ENCODE peak calls at places on chromosomes 4 and X, in ten cellular contexts. R is foreskin fibroblast; W is psoas muscle; X is mammary epithelial cell; L is AG10803; H is GM13977; Q is NB4; S is neural progenitor cell; J is CD4-positive, alpha-beta T cell; F is tibial artery. Z is an unnamed sample.

GRCh38 chr4:150874386-150875226 is 140.5 kb downstream of the LRBA start:
- DNase-seq in R (no peak), W (no peak), X (peak), L (no peak), H (no peak), Q (no peak), S (no peak), J (no peak), F (no peak), Z (no peak)

GRCh38 chrX:150712619-150713018 is 19.4 kb downstream of the MTMR1 start:
- DNase-seq in R (no peak), W (no peak), X (no peak), L (no peak), H (no peak), Q (no peak), S (no peak), J (no peak), F (no peak), Z (no peak)

GRCh38 chr4:55033296-55033695 is 92.1 kb downstream of the KDR start:
- DNase-seq in R (no peak), W (no peak), X (no peak), L (no peak), H (no peak), Q (no peak), S (no peak), J (no peak), F (no peak), Z (no peak)

GRCh38 chr4:147693202-147693601 is 9.2 kb upstream of the PRMT9 start:
- DNase-seq in R (no peak), W (no peak), X (no peak), L (no peak), H (no peak), Q (no peak), S (no peak), J (no peak), F (no peak), Z (no peak)

GRCh38 chrX:129790808-129791207 is 11.1 kb downstream of the SASH3 start:
- DNase-seq in R (no peak), W (no peak), X (no peak), L (no peak), H (no peak), Q (no peak), S (no peak), J (no peak), F (no peak), Z (no peak)

GRCh38 chr4:25437951-25438350 is 60.9 kb downstream of the ANAPC4 start:
- DNase-seq in R (no peak), W (no peak), X (no peak), L (no peak), H (no peak), Q (no peak), S (no peak), J (no peak), F (no peak), Z (no peak)

GRCh38 chr4:153773236-153773690 is 13.4 kb upstream of the RNF175 start:
- DNase-seq in R (no peak), W (no peak), X (no peak), L (peak), H (no peak), Q (peak), S (peak), J (no peak), F (no peak), Z (no peak)

GRCh38 chrX:39945709-39946108 is 152.0 kb downstream of the BCOR start:
- DNase-seq in R (no peak), W (no peak), X (no peak), L (no peak), H (no peak), Q (no peak), S (no peak), J (no peak), F (no peak), Z (no peak)

GRCh38 chr4:52983563-52984303 is 121.6 kb downstream of the RASL11B start:
- DNase-seq in R (no peak), W (no peak), X (peak), L (peak), H (peak), Q (peak), S (peak), J (no peak), F (no peak), Z (no peak)

GRCh38 chrX:40933132-40934078 is 151.8 kb upstream of the USP9X start:
- DNase-seq in R (peak), W (no peak), X (no peak), L (peak), H (peak), Q (peak), S (peak), J (no peak), F (no peak), Z (no peak)

GRCh38 chrX:103356023-103356798 is at the start of gene TCEAL9:
- DNase-seq in R (peak), W (peak), X (peak), L (peak), H (no peak), Q (no peak), S (peak), J (no peak), F (peak), Z (no peak)

GRCh38 chrX:10140264-10140663 is 16.5 kb upstream of the CLCN4 start:
- DNase-seq in R (no peak), W (no peak), X (no peak), L (no peak), H (no peak), Q (no peak), S (no peak), J (no peak), F (no peak), Z (no peak)

GRCh38 chr4:67344594-67345380 is 200.5 kb downstream of the CENPC start:
- DNase-seq in R (no peak), W (no peak), X (no peak), L (no peak), H (no peak), Q (no peak), S (no peak), J (no peak), F (no peak), Z (no peak)

GRCh38 chr4:64727960-64728359 is 318.7 kb upstream of the TECRL start:
- DNase-seq in R (no peak), W (no peak), X (no peak), L (no peak), H (no peak), Q (no peak), S (no peak), J (no peak), F (no peak), Z (no peak)

GRCh38 chrX:20059467-20060128 is 57.1 kb downstream of the MAP7D2 start:
- DNase-seq in R (no peak), W (no peak), X (no peak), L (no peak), H (no peak), Q (no peak), S (no peak), J (no peak), F (no peak), Z (no peak)

GRCh38 chr4:5399790-5400421 is 308.5 kb downstream of the EVC2 start:
- DNase-seq in R (no peak), W (no peak), X (no peak), L (peak), H (no peak), Q (peak), S (peak), J (no peak), F (no peak), Z (no peak)

GRCh38 chr4:83282049-83282535 is 2.5 kb downstream of the COQ2 start:
- DNase-seq in R (peak), W (no peak), X (peak), L (peak), H (peak), Q (peak), S (peak), J (peak), F (no peak), Z (no peak)
- TF ChIP-seq CTCF in R (peak), W (peak), X (peak), L (peak), H (peak), Q (peak), S (peak), J (peak), F (peak), Z (peak)

DNA sequence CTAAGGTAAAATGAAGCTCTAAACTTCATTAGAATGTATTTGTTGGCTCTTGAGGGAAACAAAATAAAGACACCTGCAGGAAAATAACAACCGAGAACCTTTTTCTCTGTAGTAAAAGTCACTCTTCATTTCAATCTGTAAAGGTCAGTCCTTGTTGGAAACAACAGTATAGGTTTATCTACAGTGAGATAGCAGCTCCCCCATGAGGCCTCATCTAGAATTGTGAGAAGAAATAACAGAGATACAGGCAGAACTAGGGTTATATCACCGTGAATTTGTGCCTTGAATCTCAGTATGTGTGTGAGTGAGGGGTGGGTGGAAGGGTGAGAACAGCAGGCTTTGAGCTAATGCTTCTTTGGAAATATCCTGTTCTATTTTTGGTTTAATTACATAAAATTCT is 107.8 kb upstream of the FMR1 start:
- DNase-seq in R (no peak), W (no peak), X (no peak), L (peak), H (peak), Q (peak), S (peak), J (no peak), F (no peak), Z (no peak)
- TF ChIP-seq CTCF in R (no peak), W (no peak), X (no peak), L (peak), H (peak), Q (peak), S (peak), J (no peak), F (no peak), Z (no peak)

DNA sequence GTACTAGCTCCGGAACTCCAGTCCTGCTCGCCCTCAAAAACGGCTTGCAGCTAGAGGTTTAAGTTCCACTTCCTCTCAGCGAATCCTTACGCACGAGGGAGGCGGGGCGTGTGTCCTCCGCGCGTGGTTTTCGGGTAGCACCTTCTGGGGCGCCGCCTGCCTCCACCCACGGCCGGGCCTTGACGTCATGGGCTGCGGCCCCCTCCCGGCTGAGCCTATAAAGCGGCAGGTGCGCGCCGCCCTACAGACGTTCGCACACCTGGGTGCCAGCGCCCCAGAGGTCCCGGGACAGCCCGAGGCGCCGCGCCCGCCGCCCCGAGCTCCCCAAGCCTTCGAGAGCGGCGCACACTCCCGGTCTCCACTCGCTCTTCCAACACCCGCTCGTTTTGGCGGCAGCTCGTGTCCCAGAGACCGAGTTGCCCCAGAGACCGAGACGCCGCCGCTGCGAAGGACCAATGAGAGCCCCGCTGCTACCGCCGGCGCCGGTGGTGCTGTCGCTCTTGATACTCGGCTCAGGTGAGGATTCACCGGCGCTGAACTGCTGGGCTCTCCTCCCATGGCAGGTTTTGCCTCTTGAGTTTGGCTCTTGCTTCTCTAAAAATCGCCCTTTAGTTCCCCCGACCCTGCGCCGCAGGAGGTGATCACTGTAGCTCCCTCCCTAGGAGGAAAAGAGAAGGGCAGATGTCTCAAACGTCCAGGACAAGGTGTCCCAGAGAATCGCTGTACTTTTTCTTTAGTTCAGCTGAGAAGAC is at the start of gene AREG:
- DNase-seq in R (peak), W (peak), X (peak), L (peak), H (peak), Q (peak), S (peak), J (peak), F (peak), Z (peak)
- TF ChIP-seq CTCF in R (peak), W (peak), X (peak), L (peak), H (peak), Q (no peak), S (peak), J (peak), F (peak), Z (peak)

DNA sequence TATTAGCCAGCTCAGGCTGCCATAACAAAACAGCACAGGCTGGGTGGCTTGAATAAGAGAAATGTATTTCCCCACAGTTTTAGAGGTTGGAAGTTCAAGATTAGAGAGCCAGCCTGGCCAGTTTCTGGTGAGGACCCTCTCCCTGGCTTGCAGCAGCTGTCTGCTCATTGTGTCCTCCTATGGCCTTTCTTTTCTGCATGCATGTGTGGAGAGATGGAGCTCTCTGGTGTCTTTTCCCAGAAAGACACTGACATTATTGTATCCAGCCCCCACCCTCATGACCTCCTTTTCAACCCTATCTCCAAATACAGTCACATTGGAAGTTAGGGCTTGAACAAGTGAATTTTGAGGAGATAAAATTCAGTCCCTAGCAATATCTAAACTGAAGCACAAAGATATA is 263.8 kb upstream of the PABPC4L start:
- DNase-seq in R (no peak), W (no peak), X (no peak), L (no peak), H (no peak), Q (no peak), S (peak), J (no peak), F (no peak), Z (no peak)
- TF ChIP-seq CTCF in R (no peak), W (no peak), X (no peak), L (no peak), H (no peak), Q (no peak), S (peak), J (no peak), F (no peak), Z (no peak)

DNA sequence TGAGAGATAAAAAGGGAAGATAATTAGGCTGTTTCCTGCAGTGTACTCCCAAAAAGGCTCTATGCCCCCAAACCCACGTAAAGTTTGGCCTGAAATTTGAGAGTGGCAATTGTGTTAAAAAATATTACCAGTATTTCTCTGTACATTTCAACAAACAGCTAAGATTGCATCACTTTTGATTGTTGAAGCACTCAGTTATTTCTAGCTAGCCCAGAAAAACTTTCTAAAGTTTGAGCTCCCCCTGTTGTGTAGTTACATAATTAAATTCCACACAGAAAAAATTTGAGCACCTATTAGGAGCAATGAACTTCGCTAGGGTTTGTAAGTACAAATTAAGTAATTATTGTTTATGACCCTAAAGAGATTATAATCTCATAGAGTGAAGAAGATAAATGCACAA is 109.4 kb downstream of the DLG3 start:
- DNase-seq in R (peak), W (no peak), X (peak), L (peak), H (no peak), Q (peak), S (no peak), J (no peak), F (no peak), Z (no peak)
- TF ChIP-seq CTCF in R (peak), W (no peak), X (no peak), L (peak), H (peak), Q (no peak), S (peak), J (no peak), F (no peak), Z (no peak)

GRCh38 chrX:108306086-108306485 is 132.1 kb downstream of the COL4A6 start:
- DNase-seq in R (no peak), W (no peak), X (no peak), L (no peak), H (no peak), Q (no peak), S (no peak), J (no peak), F (no peak), Z (no peak)

GRCh38 chrX:108299704-108300103 is 138.5 kb downstream of the COL4A6 start:
- DNase-seq in R (no peak), W (no peak), X (no peak), L (no peak), H (no peak), Q (no peak), S (no peak), J (no peak), F (no peak), Z (no peak)

GRCh38 chrX:108303682-108304081 is 134.5 kb downstream of the COL4A6 start:
- DNase-seq in R (no peak), W (no peak), X (no peak), L (no peak), H (no peak), Q (no peak), S (no peak), J (no peak), F (no peak), Z (no peak)

GRCh38 chrX:108307408-108308085 is 130.7 kb downstream of the COL4A6 start:
- DNase-seq in R (no peak), W (peak), X (no peak), L (no peak), H (no peak), Q (no peak), S (no peak), J (no peak), F (peak), Z (no peak)

DNA sequence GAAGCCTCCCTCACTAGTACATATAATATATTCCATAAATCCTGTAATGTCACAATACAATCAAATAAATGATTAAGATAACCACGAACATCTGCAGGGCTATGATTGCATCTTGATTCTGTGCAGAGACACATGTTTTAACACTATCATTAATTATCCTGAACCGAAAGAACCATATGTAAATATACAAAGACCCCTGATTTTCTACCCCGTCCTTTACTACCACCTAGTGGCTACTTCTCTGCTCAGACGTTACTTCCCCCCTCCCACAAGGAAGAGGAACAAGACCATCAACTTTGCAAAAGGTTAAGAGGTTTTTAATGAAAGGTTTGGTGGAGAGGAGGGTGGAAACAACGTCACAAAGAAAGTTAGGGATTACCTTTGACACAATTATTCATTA is 134.0 kb downstream of the COL4A6 start:
- DNase-seq in R (no peak), W (no peak), X (no peak), L (no peak), H (no peak), Q (peak), S (peak), J (no peak), F (no peak), Z (no peak)
- TF ChIP-seq CTCF in R (no peak), W (peak), X (peak), L (peak), H (peak), Q (peak), S (peak), J (no peak), F (no peak), Z (no peak)

DNA sequence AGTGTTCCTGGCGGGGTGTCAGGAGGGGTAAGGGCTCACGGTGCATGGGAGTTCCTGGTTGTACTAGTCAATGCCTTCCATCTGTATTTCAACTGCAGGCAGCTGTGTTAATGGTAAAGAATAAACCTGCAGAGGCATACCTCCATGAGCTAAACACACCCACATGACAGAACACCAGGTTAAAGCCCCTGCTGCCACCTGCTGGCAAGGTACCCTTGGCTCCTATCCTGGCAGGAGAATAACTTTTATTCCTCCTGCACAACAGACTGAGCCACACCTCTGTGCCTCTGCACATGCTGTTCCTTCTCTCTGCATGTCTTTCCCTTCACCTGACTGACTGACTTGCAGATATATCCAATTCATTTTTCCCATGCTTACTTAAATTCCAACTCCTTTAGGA is 11.1 kb downstream of the ITIH6 start:
- DNase-seq in R (no peak), W (no peak), X (peak), L (no peak), H (no peak), Q (peak), S (no peak), J (peak), F (no peak), Z (no peak)
- TF ChIP-seq CTCF in R (no peak), W (peak), X (peak), L (no peak), H (peak), Q (peak), S (peak), J (peak), F (no peak), Z (peak)

DNA sequence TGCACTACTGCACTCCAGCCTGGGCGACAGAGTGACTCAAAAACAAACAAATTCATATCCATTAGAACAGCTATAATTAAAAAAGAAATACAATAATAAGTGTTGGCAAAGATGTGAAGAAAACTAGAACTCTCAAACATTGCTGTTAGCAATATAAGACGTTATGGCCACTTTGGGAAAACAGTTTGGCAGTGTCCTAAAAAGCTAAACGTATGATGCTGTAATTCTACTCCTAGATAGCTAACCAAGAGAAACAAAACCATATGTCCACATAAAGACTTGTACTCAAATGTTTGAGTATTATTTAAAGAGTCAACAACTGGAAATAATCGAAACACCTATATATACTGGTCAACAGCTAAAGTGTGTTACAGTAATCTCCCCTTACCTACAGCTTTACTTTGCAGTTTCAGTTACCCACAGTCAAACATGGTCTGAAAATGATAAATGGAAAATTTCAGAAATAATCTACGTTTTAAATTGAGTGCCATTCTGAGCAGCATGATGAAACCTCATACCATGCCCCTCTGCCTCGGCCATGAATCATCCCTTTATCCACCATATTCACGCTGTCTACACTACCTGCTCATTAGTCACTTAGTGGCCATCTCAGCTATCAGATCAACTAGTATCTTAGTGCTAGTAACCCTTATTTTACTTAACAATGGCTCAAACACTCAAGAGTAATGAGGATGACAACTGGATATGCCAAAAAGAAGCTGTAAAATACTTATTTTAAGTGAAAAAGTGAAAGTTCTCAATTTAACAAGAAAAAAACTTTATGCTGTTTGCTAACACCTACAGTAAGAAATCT is 4.9 kb downstream of the ELF2 start:
- DNase-seq in R (peak), W (no peak), X (peak), L (peak), H (no peak), Q (peak), S (no peak), J (no peak), F (no peak), Z (no peak)
- TF ChIP-seq CTCF in R (no peak), W (no peak), X (no peak), L (no peak), H (no peak), Q (no peak), S (no peak), J (no peak), F (no peak), Z (no peak)